ENCODE peak calls at places on chromosome 13, in ten cellular contexts. One of them, this sample, is unnamed.

GRCh38 chr13:51585234-51585672 is 991 bp downstream of the WDFY2 start:
- DNase-seq in fibroblast of pulmonary artery: peak
- DNase-seq in activated naive CD4-positive, alpha-beta T cell: no peak
- DNase-seq in LHCN-M2: no peak
- DNase-seq in sciatic nerve: no peak
- DNase-seq in glutamatergic neuron: no peak
- DNase-seq in astrocyte of the spinal cord: peak
- DNase-seq in NCI-H187: peak
- DNase-seq in ELR: peak
- DNase-seq in GM04503: no peak
- DNase-seq in this sample: no peak

GRCh38 chr13:95100525-95101121 is 200.6 kb downstream of the ABCC4 start:
- DNase-seq in fibroblast of pulmonary artery: peak
- DNase-seq in activated naive CD4-positive, alpha-beta T cell: no peak
- DNase-seq in LHCN-M2: peak
- DNase-seq in sciatic nerve: no peak
- DNase-seq in glutamatergic neuron: no peak
- DNase-seq in astrocyte of the spinal cord: peak
- DNase-seq in NCI-H187: no peak
- DNase-seq in ELR: peak
- DNase-seq in GM04503: peak
- DNase-seq in this sample: no peak

GRCh38 chr13:109783447-109783814 is 3.0 kb downstream of the IRS2 start:
- DNase-seq in fibroblast of pulmonary artery: no peak
- DNase-seq in activated naive CD4-positive, alpha-beta T cell: no peak
- DNase-seq in LHCN-M2: no peak
- DNase-seq in sciatic nerve: no peak
- DNase-seq in glutamatergic neuron: peak
- DNase-seq in astrocyte of the spinal cord: no peak
- DNase-seq in NCI-H187: no peak
- DNase-seq in ELR: no peak
- DNase-seq in GM04503: no peak
- DNase-seq in this sample: no peak

GRCh38 chr13:26996965-26997752 is 174.5 kb downstream of the USP12 start:
- DNase-seq in fibroblast of pulmonary artery: no peak
- DNase-seq in activated naive CD4-positive, alpha-beta T cell: no peak
- DNase-seq in LHCN-M2: no peak
- DNase-seq in sciatic nerve: peak
- DNase-seq in glutamatergic neuron: no peak
- DNase-seq in astrocyte of the spinal cord: no peak
- DNase-seq in NCI-H187: no peak
- DNase-seq in ELR: no peak
- DNase-seq in GM04503: no peak
- DNase-seq in this sample: no peak

GRCh38 chr13:31282741-31283455 is 83.1 kb downstream of the B3GLCT start:
- DNase-seq in fibroblast of pulmonary artery: peak
- DNase-seq in activated naive CD4-positive, alpha-beta T cell: no peak
- DNase-seq in LHCN-M2: no peak
- DNase-seq in sciatic nerve: no peak
- DNase-seq in glutamatergic neuron: no peak
- DNase-seq in astrocyte of the spinal cord: peak
- DNase-seq in NCI-H187: no peak
- DNase-seq in ELR: no peak
- DNase-seq in GM04503: no peak
- DNase-seq in this sample: no peak

GRCh38 chr13:101639711-101640110 is 187.2 kb downstream of the ITGBL1 start:
- DNase-seq in fibroblast of pulmonary artery: no peak
- DNase-seq in activated naive CD4-positive, alpha-beta T cell: no peak
- DNase-seq in LHCN-M2: no peak
- DNase-seq in sciatic nerve: no peak
- DNase-seq in glutamatergic neuron: no peak
- DNase-seq in astrocyte of the spinal cord: no peak
- DNase-seq in NCI-H187: no peak
- DNase-seq in ELR: peak
- DNase-seq in GM04503: no peak
- DNase-seq in this sample: no peak

GRCh38 chr13:31101511-31102170 is 60.1 kb downstream of the HSPH1 start:
- DNase-seq in fibroblast of pulmonary artery: no peak
- DNase-seq in activated naive CD4-positive, alpha-beta T cell: no peak
- DNase-seq in LHCN-M2: no peak
- DNase-seq in sciatic nerve: no peak
- DNase-seq in glutamatergic neuron: no peak
- DNase-seq in astrocyte of the spinal cord: no peak
- DNase-seq in NCI-H187: no peak
- DNase-seq in ELR: no peak
- DNase-seq in GM04503: no peak
- DNase-seq in this sample: no peak

GRCh38 chr13:34128661-34129060 is 310.7 kb downstream of the RFC3 start:
- DNase-seq in fibroblast of pulmonary artery: no peak
- DNase-seq in activated naive CD4-positive, alpha-beta T cell: no peak
- DNase-seq in LHCN-M2: no peak
- DNase-seq in sciatic nerve: no peak
- DNase-seq in glutamatergic neuron: no peak
- DNase-seq in astrocyte of the spinal cord: no peak
- DNase-seq in NCI-H187: no peak
- DNase-seq in ELR: peak
- DNase-seq in GM04503: peak
- DNase-seq in this sample: no peak

GRCh38 chr13:46476174-46476573 is 76.8 kb upstream of the LRCH1 start:
- DNase-seq in fibroblast of pulmonary artery: no peak
- DNase-seq in activated naive CD4-positive, alpha-beta T cell: no peak
- DNase-seq in LHCN-M2: no peak
- DNase-seq in sciatic nerve: no peak
- DNase-seq in glutamatergic neuron: no peak
- DNase-seq in astrocyte of the spinal cord: no peak
- DNase-seq in NCI-H187: no peak
- DNase-seq in ELR: peak
- DNase-seq in GM04503: no peak
- DNase-seq in this sample: no peak

GRCh38 chr13:71879129-71879535 is 12.1 kb upstream of the DACH1 start:
- DNase-seq in fibroblast of pulmonary artery: peak
- DNase-seq in activated naive CD4-positive, alpha-beta T cell: no peak
- DNase-seq in LHCN-M2: peak
- DNase-seq in sciatic nerve: no peak
- DNase-seq in glutamatergic neuron: no peak
- DNase-seq in astrocyte of the spinal cord: peak
- DNase-seq in NCI-H187: no peak
- DNase-seq in ELR: peak
- DNase-seq in GM04503: no peak
- DNase-seq in this sample: no peak

GRCh38 chr13:26551255-26551654 is 6.2 kb upstream of the WASF3 start:
- DNase-seq in fibroblast of pulmonary artery: no peak
- DNase-seq in activated naive CD4-positive, alpha-beta T cell: no peak
- DNase-seq in LHCN-M2: no peak
- DNase-seq in sciatic nerve: no peak
- DNase-seq in glutamatergic neuron: no peak
- DNase-seq in astrocyte of the spinal cord: no peak
- DNase-seq in NCI-H187: no peak
- DNase-seq in ELR: no peak
- DNase-seq in GM04503: no peak
- DNase-seq in this sample: no peak

GRCh38 chr13:48600374-48601364 is 53.1 kb upstream of the CYSLTR2 start:
- DNase-seq in fibroblast of pulmonary artery: peak
- DNase-seq in activated naive CD4-positive, alpha-beta T cell: no peak
- DNase-seq in LHCN-M2: peak
- DNase-seq in sciatic nerve: no peak
- DNase-seq in glutamatergic neuron: no peak
- DNase-seq in astrocyte of the spinal cord: peak
- DNase-seq in NCI-H187: no peak
- DNase-seq in ELR: peak
- DNase-seq in GM04503: no peak
- DNase-seq in this sample: no peak

GRCh38 chr13:94232956-94233355 is 246.5 kb downstream of the DCT start:
- DNase-seq in fibroblast of pulmonary artery: peak
- DNase-seq in activated naive CD4-positive, alpha-beta T cell: no peak
- DNase-seq in LHCN-M2: peak
- DNase-seq in sciatic nerve: no peak
- DNase-seq in glutamatergic neuron: no peak
- DNase-seq in astrocyte of the spinal cord: no peak
- DNase-seq in NCI-H187: no peak
- DNase-seq in ELR: peak
- DNase-seq in GM04503: no peak
- DNase-seq in this sample: no peak

GRCh38 chr13:112103971-112104872 is 37.3 kb downstream of the SOX1 start:
- DNase-seq in fibroblast of pulmonary artery: no peak
- DNase-seq in activated naive CD4-positive, alpha-beta T cell: no peak
- DNase-seq in LHCN-M2: no peak
- DNase-seq in sciatic nerve: no peak
- DNase-seq in glutamatergic neuron: no peak
- DNase-seq in astrocyte of the spinal cord: no peak
- DNase-seq in NCI-H187: no peak
- DNase-seq in ELR: no peak
- DNase-seq in GM04503: no peak
- DNase-seq in this sample: no peak

GRCh38 chr13:21675095-21676007 is 4.5 kb downstream of the FGF9 start:
- DNase-seq in fibroblast of pulmonary artery: no peak
- DNase-seq in activated naive CD4-positive, alpha-beta T cell: no peak
- DNase-seq in LHCN-M2: no peak
- DNase-seq in sciatic nerve: no peak
- DNase-seq in glutamatergic neuron: peak
- DNase-seq in astrocyte of the spinal cord: no peak
- DNase-seq in NCI-H187: peak
- DNase-seq in ELR: no peak
- DNase-seq in GM04503: no peak
- DNase-seq in this sample: no peak

GRCh38 chr13:105936816-105937215 is 598.6 kb downstream of the EFNB2 start:
- DNase-seq in fibroblast of pulmonary artery: no peak
- DNase-seq in activated naive CD4-positive, alpha-beta T cell: no peak
- DNase-seq in LHCN-M2: no peak
- DNase-seq in sciatic nerve: no peak
- DNase-seq in glutamatergic neuron: no peak
- DNase-seq in astrocyte of the spinal cord: peak
- DNase-seq in NCI-H187: no peak
- DNase-seq in ELR: peak
- DNase-seq in GM04503: no peak
- DNase-seq in this sample: no peak

GRCh38 chr13:46905249-46905648 is 8.4 kb upstream of the HTR2A start:
- DNase-seq in fibroblast of pulmonary artery: peak
- DNase-seq in activated naive CD4-positive, alpha-beta T cell: no peak
- DNase-seq in LHCN-M2: peak
- DNase-seq in sciatic nerve: no peak
- DNase-seq in glutamatergic neuron: no peak
- DNase-seq in astrocyte of the spinal cord: no peak
- DNase-seq in NCI-H187: no peak
- DNase-seq in ELR: peak
- DNase-seq in GM04503: no peak
- DNase-seq in this sample: no peak

GRCh38 chr13:52025475-52026245 is 1.2 kb downstream of the UTP14C start:
- DNase-seq in fibroblast of pulmonary artery: no peak
- DNase-seq in activated naive CD4-positive, alpha-beta T cell: no peak
- DNase-seq in LHCN-M2: no peak
- DNase-seq in sciatic nerve: no peak
- DNase-seq in glutamatergic neuron: no peak
- DNase-seq in astrocyte of the spinal cord: no peak
- DNase-seq in NCI-H187: no peak
- DNase-seq in ELR: no peak
- DNase-seq in GM04503: no peak
- DNase-seq in this sample: no peak

GRCh38 chr13:41500501-41500900 is 43.2 kb downstream of the RGCC start:
- DNase-seq in fibroblast of pulmonary artery: no peak
- DNase-seq in activated naive CD4-positive, alpha-beta T cell: no peak
- DNase-seq in LHCN-M2: peak
- DNase-seq in sciatic nerve: no peak
- DNase-seq in glutamatergic neuron: no peak
- DNase-seq in astrocyte of the spinal cord: no peak
- DNase-seq in NCI-H187: no peak
- DNase-seq in ELR: peak
- DNase-seq in GM04503: no peak
- DNase-seq in this sample: no peak

GRCh38 chr13:101706651-101707050 is 254.2 kb downstream of the ITGBL1 start:
- DNase-seq in fibroblast of pulmonary artery: peak
- DNase-seq in activated naive CD4-positive, alpha-beta T cell: no peak
- DNase-seq in LHCN-M2: peak
- DNase-seq in sciatic nerve: no peak
- DNase-seq in glutamatergic neuron: no peak
- DNase-seq in astrocyte of the spinal cord: peak
- DNase-seq in NCI-H187: no peak
- DNase-seq in ELR: peak
- DNase-seq in GM04503: peak
- DNase-seq in this sample: peak

GRCh38 chr13:105638446-105638845 is 897.0 kb downstream of the EFNB2 start:
- DNase-seq in fibroblast of pulmonary artery: no peak
- DNase-seq in activated naive CD4-positive, alpha-beta T cell: no peak
- DNase-seq in LHCN-M2: peak
- DNase-seq in sciatic nerve: no peak
- DNase-seq in glutamatergic neuron: no peak
- DNase-seq in astrocyte of the spinal cord: no peak
- DNase-seq in NCI-H187: no peak
- DNase-seq in ELR: peak
- DNase-seq in GM04503: no peak
- DNase-seq in this sample: no peak

GRCh38 chr13:61294467-61295186 is 121.0 kb downstream of the PCDH20 start:
- DNase-seq in fibroblast of pulmonary artery: no peak
- DNase-seq in activated naive CD4-positive, alpha-beta T cell: no peak
- DNase-seq in LHCN-M2: no peak
- DNase-seq in sciatic nerve: no peak
- DNase-seq in glutamatergic neuron: no peak
- DNase-seq in astrocyte of the spinal cord: no peak
- DNase-seq in NCI-H187: no peak
- DNase-seq in ELR: no peak
- DNase-seq in GM04503: no peak
- DNase-seq in this sample: no peak

GRCh38 chr13:40456397-40456958 is 210.0 kb downstream of the FOXO1 start:
- DNase-seq in fibroblast of pulmonary artery: no peak
- DNase-seq in activated naive CD4-positive, alpha-beta T cell: no peak
- DNase-seq in LHCN-M2: peak
- DNase-seq in sciatic nerve: no peak
- DNase-seq in glutamatergic neuron: no peak
- DNase-seq in astrocyte of the spinal cord: no peak
- DNase-seq in NCI-H187: no peak
- DNase-seq in ELR: no peak
- DNase-seq in GM04503: no peak
- DNase-seq in this sample: peak

GRCh38 chr13:35531551-35531950 is 55.1 kb upstream of the MAB21L1 start:
- DNase-seq in fibroblast of pulmonary artery: no peak
- DNase-seq in activated naive CD4-positive, alpha-beta T cell: no peak
- DNase-seq in LHCN-M2: no peak
- DNase-seq in sciatic nerve: no peak
- DNase-seq in glutamatergic neuron: no peak
- DNase-seq in astrocyte of the spinal cord: no peak
- DNase-seq in NCI-H187: no peak
- DNase-seq in ELR: no peak
- DNase-seq in GM04503: no peak
- DNase-seq in this sample: no peak

GRCh38 chr13:30805603-30806011 is 70.3 kb downstream of the ALOX5AP start:
- DNase-seq in fibroblast of pulmonary artery: peak
- DNase-seq in activated naive CD4-positive, alpha-beta T cell: no peak
- DNase-seq in LHCN-M2: no peak
- DNase-seq in sciatic nerve: peak
- DNase-seq in glutamatergic neuron: peak
- DNase-seq in astrocyte of the spinal cord: peak
- DNase-seq in NCI-H187: no peak
- DNase-seq in ELR: no peak
- DNase-seq in GM04503: no peak
- DNase-seq in this sample: no peak

GRCh38 chr13:111080642-111081041 is 34.5 kb upstream of the ARHGEF7 start:
- DNase-seq in fibroblast of pulmonary artery: no peak
- DNase-seq in activated naive CD4-positive, alpha-beta T cell: no peak
- DNase-seq in LHCN-M2: no peak
- DNase-seq in sciatic nerve: no peak
- DNase-seq in glutamatergic neuron: no peak
- DNase-seq in astrocyte of the spinal cord: no peak
- DNase-seq in NCI-H187: no peak
- DNase-seq in ELR: no peak
- DNase-seq in GM04503: no peak
- DNase-seq in this sample: no peak

GRCh38 chr13:92901739-92902138 is 324.9 kb upstream of the GPC6 start:
- DNase-seq in fibroblast of pulmonary artery: no peak
- DNase-seq in activated naive CD4-positive, alpha-beta T cell: no peak
- DNase-seq in LHCN-M2: no peak
- DNase-seq in sciatic nerve: no peak
- DNase-seq in glutamatergic neuron: no peak
- DNase-seq in astrocyte of the spinal cord: no peak
- DNase-seq in NCI-H187: no peak
- DNase-seq in ELR: no peak
- DNase-seq in GM04503: no peak
- DNase-seq in this sample: no peak

GRCh38 chr13:53782400-53783030 is 753.9 kb downstream of the OLFM4 start:
- DNase-seq in fibroblast of pulmonary artery: peak
- DNase-seq in activated naive CD4-positive, alpha-beta T cell: no peak
- DNase-seq in LHCN-M2: peak
- DNase-seq in sciatic nerve: no peak
- DNase-seq in glutamatergic neuron: no peak
- DNase-seq in astrocyte of the spinal cord: peak
- DNase-seq in NCI-H187: peak
- DNase-seq in ELR: peak
- DNase-seq in GM04503: peak
- DNase-seq in this sample: peak

This sample was measured in NCI-H2107.